ENCODE peak calls at places on chromosomes 12 and 14, in four cellular contexts. D is H1, A is GM12878, J is HepG2. N is an unnamed sample.

GRCh38 chr14:65101631-65102440 is 481 bp downstream of the MAX start:
- DNase-seq in D (no peak), A (no peak), J (no peak), N (no peak)

GRCh38 chr14:102778616-102779351 is 1.5 kb downstream of the TRAF3 start:
- DNase-seq in D (no peak), A (no peak), J (no peak), N (no peak)

GRCh38 chr12:115740586-115741155 is 536.8 kb downstream of the MED13L start:
- DNase-seq in D (no peak), A (no peak), J (no peak), N (no peak)

GRCh38 chr12:88743946-88744685 is 163.8 kb upstream of the KITLG start:
- DNase-seq in D (no peak), A (no peak), J (no peak), N (no peak)

GRCh38 chr14:68364823-68365222 is 428.0 kb downstream of the ZFP36L1 start:
- DNase-seq in D (no peak), A (no peak), J (no peak), N (no peak)

GRCh38 chr14:103031956-103032355 is 25.4 kb downstream of the CDC42BPB start:
- DNase-seq in D (no peak), A (no peak), J (no peak), N (no peak)

GRCh38 chr14:61098711-61099110 is 117.7 kb downstream of the SLC38A6 start:
- DNase-seq in D (no peak), A (no peak), J (no peak), N (no peak)

GRCh38 chr14:31970744-31971143 is 106.4 kb upstream of the ARHGAP5 start:
- DNase-seq in D (no peak), A (no peak), J (no peak), N (no peak)

GRCh38 chr12:22048351-22049041 is 2.5 kb downstream of the CMAS start:
- DNase-seq in D (peak; percentile 15), A (no peak), J (no peak), N (peak; percentile 77)

GRCh38 chr12:22047495-22047894 is 1.5 kb downstream of the CMAS start:
- DNase-seq in D (no peak), A (no peak), J (no peak), N (no peak)

GRCh38 chr12:22050078-22050477 is 4.1 kb downstream of the CMAS start:
- DNase-seq in D (no peak), A (no peak), J (no peak), N (no peak)

GRCh38 chr12:22054155-22054554 is 8.1 kb downstream of the CMAS start:
- DNase-seq in D (no peak), A (no peak), J (no peak), N (no peak)

DNA sequence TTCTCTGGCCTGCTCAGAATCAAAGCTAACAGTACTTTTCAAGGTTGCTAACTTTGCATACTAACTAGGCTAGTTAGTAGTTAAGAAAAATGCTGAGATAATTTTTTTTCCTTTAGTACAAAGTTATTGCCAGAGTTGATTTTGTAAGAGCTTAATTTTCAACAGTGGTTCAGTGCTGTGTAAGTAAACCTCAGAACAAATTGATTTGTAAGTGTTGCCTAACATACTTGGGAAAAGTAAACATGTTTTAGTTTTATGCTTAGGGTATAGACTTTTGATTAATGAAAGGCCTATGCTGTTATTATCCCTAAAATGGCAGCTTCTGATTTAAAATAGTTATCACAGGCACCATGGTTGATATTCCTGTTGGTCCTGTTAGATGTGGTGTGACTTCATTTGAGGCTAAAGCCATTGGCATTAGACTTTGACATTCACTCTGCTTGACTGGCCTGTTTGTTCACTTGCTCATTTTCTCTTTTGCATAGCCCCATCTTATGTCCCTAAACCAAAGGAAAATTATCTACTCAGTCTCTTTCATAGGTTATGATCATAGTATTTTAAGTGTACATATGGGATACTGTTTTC is 5.2 kb downstream of the CMAS start:
- DNase-seq in D (no peak), A (no peak), J (no peak), N (no peak)
- TF ChIP-seq SUZ12 in D (no peak), A (no peak), J (no peak), N (no peak)

DNA sequence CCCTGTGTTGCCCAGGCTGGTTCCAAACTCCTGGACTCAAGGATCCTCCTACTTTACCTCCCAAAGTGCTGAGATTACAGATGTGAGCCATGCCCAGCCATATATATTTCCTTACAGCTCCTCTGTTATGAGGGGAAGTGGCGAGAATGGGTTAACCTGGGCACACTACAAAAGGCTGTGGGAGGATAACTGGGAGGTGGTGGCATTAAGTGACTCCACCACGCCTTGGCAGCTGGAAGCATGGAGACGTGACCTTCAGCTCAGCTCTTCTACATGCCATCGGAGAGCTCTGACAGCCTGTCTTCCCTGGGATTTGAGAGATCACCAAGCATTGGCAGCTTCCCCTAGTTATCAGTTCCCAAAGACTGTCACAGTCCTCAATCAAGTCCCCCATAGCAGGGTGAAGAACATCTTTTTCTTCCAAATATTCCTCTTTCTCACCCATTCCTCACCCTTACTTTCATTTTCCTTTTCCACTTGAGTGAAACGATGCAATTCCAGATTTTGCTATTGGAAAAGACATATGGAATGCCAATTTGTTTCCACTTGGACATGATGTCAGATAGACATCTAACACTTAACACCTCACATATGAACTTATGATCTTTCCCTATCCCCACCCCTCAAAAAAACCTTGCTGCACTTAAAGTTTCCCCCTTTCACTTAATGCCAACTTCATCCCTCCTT is 48.5 kb downstream of the PHLDA1 start:
- DNase-seq in D (no peak), A (no peak), J (no peak), N (no peak)
- H3K4me3 ChIP-seq in D (no peak overlapping the region), A (no peak overlapping the region), J (no peak overlapping the region), N (no peak overlapping the region)

GRCh38 chr14:55955175-55955574 is 163.0 kb upstream of the PELI2 start:
- DNase-seq in D (no peak), A (no peak), J (no peak), N (no peak)

GRCh38 chr14:55954108-55954507 is 164.1 kb upstream of the PELI2 start:
- DNase-seq in D (no peak), A (no peak), J (no peak), N (no peak)

GRCh38 chr14:55963295-55963694 is 154.9 kb upstream of the PELI2 start:
- DNase-seq in D (no peak), A (no peak), J (no peak), N (no peak)

GRCh38 chr14:55957950-55958349 is 160.3 kb upstream of the PELI2 start:
- DNase-seq in D (peak; percentile 81), A (no peak), J (no peak), N (peak; percentile 90)
- TF ChIP-seq SUZ12 in D (no peak), A (no peak), J (no peak), N (no peak)

GRCh38 chr12:54054442-54055332 is 1.1 kb downstream of the HOXC4 start:
- DNase-seq in D (no peak), A (no peak), J (no peak), N (no peak)
- H3K4me3 ChIP-seq in D (no peak overlapping the region), A (peak overlapping the region; percentile 84), J (no peak overlapping the region), N (no peak overlapping the region)

N was measured in NT2/D1.